ENCODE peak calls at places on chromosomes 16 and 17, in ten cellular contexts. D is foreskin fibroblast, Y is GM12864, B is GM06990, W is Peyer's patch, O is tibial nerve, N is right atrium auricular region, E is osteocyte, V is omental fat pad, T is activated B cell treated with CpG ODN at 0.5 μM for 24 hours. H is an unnamed sample.

GRCh38 chr16:17312100-17312732 is 158.5 kb downstream of the XYLT1 start:
- DNase-seq in D (no peak), Y (no peak), B (no peak), W (peak), O (no peak), N (no peak), E (no peak), V (no peak), T (peak), H (no peak)

GRCh38 chr17:44279586-44280344 is 11.8 kb upstream of the SLC4A1 start:
- DNase-seq in D (peak), Y (peak), B (peak), W (no peak), O (peak), N (peak), E (no peak), V (no peak), T (no peak), H (peak)

GRCh38 chr17:56434610-56435009 is 158.9 kb upstream of the NOG start:
- DNase-seq in D (no peak), Y (no peak), B (no peak), W (no peak), O (no peak), N (no peak), E (no peak), V (no peak), T (no peak), H (no peak)

GRCh38 chr17:41340934-41341861 is 9.4 kb downstream of the KRT33A start:
- DNase-seq in D (no peak), Y (peak), B (no peak), W (no peak), O (no peak), N (no peak), E (no peak), V (no peak), T (no peak), H (no peak)

GRCh38 chr16:69169051-69169450 is 17.9 kb upstream of the SNTB2 start:
- DNase-seq in D (no peak), Y (no peak), B (no peak), W (no peak), O (no peak), N (no peak), E (no peak), V (no peak), T (no peak), H (no peak)

GRCh38 chr16:83676056-83676455 is 131.7 kb upstream of the HSBP1 start:
- DNase-seq in D (no peak), Y (no peak), B (no peak), W (no peak), O (no peak), N (no peak), E (no peak), V (no peak), T (no peak), H (no peak)

GRCh38 chr17:65049085-65049756 is 7.3 kb downstream of the GNA13 start:
- DNase-seq in D (no peak), Y (no peak), B (no peak), W (no peak), O (no peak), N (no peak), E (no peak), V (no peak), T (no peak), H (no peak)

GRCh38 chr17:4304417-4305027 is 40.7 kb upstream of the ANKFY1 start:
- DNase-seq in D (peak), Y (peak), B (peak), W (no peak), O (no peak), N (no peak), E (no peak), V (peak), T (no peak), H (peak)

GRCh38 chr17:4256952-4257351 is 6.8 kb downstream of the ANKFY1 start:
- DNase-seq in D (no peak), Y (no peak), B (no peak), W (no peak), O (no peak), N (no peak), E (no peak), V (no peak), T (no peak), H (no peak)

GRCh38 chr16:68005786-68006286 is 6.6 kb upstream of the DPEP2 start:
- DNase-seq in D (peak), Y (no peak), B (no peak), W (no peak), O (no peak), N (peak), E (no peak), V (no peak), T (no peak), H (no peak)

GRCh38 chr17:76008630-76009425 is 8.2 kb downstream of the CDK3 start:
- DNase-seq in D (no peak), Y (no peak), B (no peak), W (no peak), O (no peak), N (no peak), E (peak), V (no peak), T (no peak), H (no peak)

GRCh38 chr16:27224271-27224737 is 21.0 kb downstream of the KDM8 start:
- DNase-seq in D (no peak), Y (no peak), B (no peak), W (no peak), O (no peak), N (no peak), E (no peak), V (no peak), T (no peak), H (peak)

GRCh38 chr17:64497565-64498035 is 746 bp upstream of the POLG2 start:
- DNase-seq in D (no peak), Y (no peak), B (no peak), W (no peak), O (no peak), N (no peak), E (no peak), V (no peak), T (no peak), H (no peak)

GRCh38 chr17:29292071-29292991 is 1.6 kb downstream of the NUFIP2 start:
- DNase-seq in D (peak), Y (no peak), B (peak), W (peak), O (peak), N (peak), E (peak), V (no peak), T (no peak), H (peak)

DNA sequence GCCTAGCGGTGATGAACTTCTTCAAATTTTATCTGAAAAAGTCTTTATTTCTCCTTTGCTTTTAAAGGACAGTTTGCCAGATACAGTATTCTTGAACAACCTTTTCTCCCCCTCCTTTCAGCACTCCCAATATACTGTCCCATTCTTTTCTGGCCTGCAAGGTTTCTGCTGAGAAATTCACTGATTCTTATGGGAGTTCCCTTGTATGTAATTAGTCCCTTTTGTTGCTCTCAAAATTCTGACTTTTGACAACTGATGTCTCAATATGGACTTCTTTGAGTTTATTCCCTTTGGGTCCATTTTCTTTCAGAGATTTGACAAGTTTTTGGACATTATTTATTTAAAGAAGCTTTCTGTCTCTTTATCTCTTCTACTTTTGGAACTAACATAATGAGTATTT is 39.4 kb downstream of the SDR42E1 start:
- DNase-seq in D (no peak), Y (no peak), B (no peak), W (no peak), O (no peak), N (no peak), E (no peak), V (no peak), T (no peak), H (no peak)
- TF ChIP-seq CTCF in D (no peak), Y (no peak), B (no peak), W (no peak), O (no peak), N (no peak), E (no peak), V (no peak), T (no peak), H (no peak)

DNA sequence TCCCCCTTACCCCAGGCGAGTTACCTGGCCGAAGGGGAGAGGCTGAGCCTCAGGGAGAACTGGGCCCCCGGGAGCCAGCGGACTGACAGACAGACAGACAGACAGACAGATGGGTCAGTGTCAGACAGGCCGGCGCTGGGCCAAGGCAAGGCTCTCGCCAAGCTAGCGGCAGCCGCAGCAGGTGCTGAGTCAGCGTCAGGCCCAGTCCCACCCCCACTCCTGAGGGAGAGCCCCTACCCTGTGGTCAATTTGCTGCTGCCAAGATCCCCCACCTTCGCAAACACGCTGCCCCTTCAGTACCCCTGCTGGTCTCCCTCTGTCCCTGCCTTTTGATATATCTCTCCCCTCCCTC is 1.5 kb downstream of the FGF11 start:
- DNase-seq in D (no peak), Y (no peak), B (peak), W (no peak), O (no peak), N (no peak), E (no peak), V (no peak), T (peak), H (peak)
- TF ChIP-seq CTCF in D (no peak), Y (no peak), B (no peak), W (no peak), O (no peak), N (no peak), E (no peak), V (no peak), T (no peak), H (no peak)

GRCh38 chr16:75074920-75075687 is 41.5 kb downstream of the LDHD start:
- DNase-seq in D (no peak), Y (peak), B (peak), W (no peak), O (no peak), N (no peak), E (no peak), V (no peak), T (peak), H (peak)
- TF ChIP-seq CTCF in D (no peak), Y (no peak), B (peak), W (no peak), O (no peak), N (no peak), E (no peak), V (no peak), T (no peak), H (no peak)

GRCh38 chr17:10050597-10051101 is 145.6 kb upstream of the RCVRN start:
- DNase-seq in D (no peak), Y (peak), B (peak), W (no peak), O (no peak), N (no peak), E (no peak), V (no peak), T (no peak), H (no peak)

GRCh38 chr17:10051112-10051511 is 146.0 kb upstream of the RCVRN start:
- DNase-seq in D (no peak), Y (no peak), B (no peak), W (no peak), O (no peak), N (no peak), E (no peak), V (no peak), T (no peak), H (no peak)

GRCh38 chr17:10055251-10055975 is 143.0 kb downstream of the GAS7 start:
- DNase-seq in D (no peak), Y (no peak), B (no peak), W (no peak), O (no peak), N (no peak), E (no peak), V (no peak), T (no peak), H (no peak)

GRCh38 chr17:10053976-10054551 is 144.3 kb downstream of the GAS7 start:
- DNase-seq in D (no peak), Y (no peak), B (no peak), W (no peak), O (no peak), N (no peak), E (no peak), V (no peak), T (no peak), H (no peak)

DNA sequence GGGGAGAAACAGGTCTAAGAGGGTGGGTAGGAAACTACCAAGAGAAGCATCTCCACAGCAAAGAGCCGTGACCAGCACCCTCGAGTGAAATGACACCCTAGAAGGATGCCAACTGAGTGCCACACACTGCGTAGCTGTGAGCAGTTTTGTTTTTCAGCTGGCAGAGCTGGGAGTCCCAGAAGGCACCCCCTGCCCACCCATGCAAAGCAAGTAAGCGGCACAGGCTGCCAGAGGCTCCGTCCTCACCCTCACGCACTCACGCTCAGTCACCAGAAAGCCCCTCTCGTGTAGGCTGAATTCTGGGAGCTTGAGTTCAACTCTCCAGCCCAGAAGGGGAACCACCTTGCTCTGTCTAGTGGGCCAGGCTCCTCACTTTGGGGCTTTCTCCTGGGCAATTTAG is 146.0 kb downstream of the GAS7 start:
- DNase-seq in D (no peak), Y (no peak), B (peak), W (no peak), O (no peak), N (no peak), E (no peak), V (no peak), T (peak), H (no peak)
- TF ChIP-seq CTCF in D (no peak), Y (no peak), B (no peak), W (no peak), O (no peak), N (no peak), E (no peak), V (no peak), T (no peak), H (no peak)

GRCh38 chr17:60392042-60392844 is at the start of gene USP32:
- DNase-seq in D (peak), Y (peak), B (peak), W (peak), O (peak), N (peak), E (peak), V (peak), T (peak), H (peak)
- TF ChIP-seq CTCF in D (peak), Y (peak), B (peak), W (peak), O (peak), N (no peak), E (peak), V (no peak), T (no peak), H (no peak)

GRCh38 chr17:37410357-37410756 is 3.7 kb downstream of the TADA2A start:
- DNase-seq in D (no peak), Y (no peak), B (no peak), W (no peak), O (no peak), N (no peak), E (no peak), V (no peak), T (no peak), H (no peak)

GRCh38 chr17:37417852-37418251 is 11.2 kb downstream of the TADA2A start:
- DNase-seq in D (peak), Y (no peak), B (no peak), W (no peak), O (no peak), N (no peak), E (no peak), V (no peak), T (no peak), H (no peak)

DNA sequence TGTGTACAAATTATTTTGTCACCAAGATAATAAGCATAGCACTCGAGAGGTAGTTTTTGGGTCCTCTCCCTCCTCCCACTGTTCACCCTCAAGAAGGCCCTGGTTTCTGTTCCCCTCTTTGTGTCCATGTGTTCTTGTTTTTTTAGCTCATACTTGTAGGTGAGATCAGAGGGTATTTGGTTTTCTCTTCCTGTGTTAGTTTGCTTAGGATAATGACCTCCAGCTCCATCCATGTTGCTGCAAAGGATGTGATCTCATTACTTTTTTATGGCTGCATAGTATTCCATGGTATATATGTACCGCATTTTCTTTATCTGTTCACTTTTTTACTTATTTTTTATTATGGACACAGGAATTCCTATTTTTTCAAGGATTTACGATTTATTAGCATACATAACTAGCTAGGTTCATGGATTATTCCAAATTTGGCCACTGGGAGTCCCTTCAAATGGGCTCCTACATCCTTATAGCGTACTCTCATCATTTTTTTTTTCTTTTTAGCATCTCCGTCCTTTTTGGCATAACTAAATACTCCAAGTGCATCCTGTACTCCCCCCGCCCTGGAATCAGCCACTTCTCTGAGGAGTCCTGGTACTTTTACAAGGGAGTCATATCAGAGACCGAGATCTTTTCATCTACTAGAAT is 7.3 kb downstream of the TADA2A start:
- DNase-seq in D (no peak), Y (no peak), B (no peak), W (no peak), O (no peak), N (no peak), E (no peak), V (no peak), T (no peak), H (no peak)
- TF ChIP-seq CTCF in D (peak), Y (peak), B (no peak), W (no peak), O (no peak), N (no peak), E (peak), V (no peak), T (no peak), H (no peak)

GRCh38 chr16:20995711-20996110 is 95.1 kb downstream of the LYRM1 start:
- DNase-seq in D (no peak), Y (no peak), B (no peak), W (no peak), O (no peak), N (no peak), E (peak), V (no peak), T (no peak), H (no peak)

GRCh38 chr16:21005008-21005407 is 104.4 kb downstream of the LYRM1 start:
- DNase-seq in D (no peak), Y (no peak), B (no peak), W (no peak), O (no peak), N (no peak), E (no peak), V (no peak), T (no peak), H (no peak)

GRCh38 chr16:20997147-20997546 is 96.6 kb downstream of the LYRM1 start:
- DNase-seq in D (no peak), Y (no peak), B (no peak), W (no peak), O (no peak), N (no peak), E (peak), V (no peak), T (no peak), H (no peak)

GRCh38 chr16:21001262-21001661 is 100.7 kb downstream of the LYRM1 start:
- DNase-seq in D (peak), Y (no peak), B (no peak), W (no peak), O (no peak), N (no peak), E (no peak), V (no peak), T (no peak), H (peak)
- TF ChIP-seq CTCF in D (peak), Y (peak), B (peak), W (peak), O (no peak), N (no peak), E (peak), V (no peak), T (no peak), H (peak)

GRCh38 chr17:42759982-42760651 is 910 bp upstream of the RAMP2 start:
- DNase-seq in D (no peak), Y (no peak), B (no peak), W (no peak), O (no peak), N (no peak), E (no peak), V (peak), T (no peak), H (peak)

GRCh38 chr17:42766124-42766523 is 5.1 kb downstream of the RAMP2 start:
- DNase-seq in D (no peak), Y (no peak), B (no peak), W (no peak), O (no peak), N (no peak), E (no peak), V (no peak), T (no peak), H (no peak)

GRCh38 chr17:42761638-42762037 is 611 bp downstream of the RAMP2 start:
- DNase-seq in D (no peak), Y (no peak), B (no peak), W (no peak), O (no peak), N (no peak), E (no peak), V (no peak), T (no peak), H (no peak)

GRCh38 chr17:42760652-42761581 is at the start of gene RAMP2:
- DNase-seq in D (no peak), Y (no peak), B (peak), W (no peak), O (no peak), N (no peak), E (peak), V (peak), T (no peak), H (peak)
- TF ChIP-seq CTCF in D (no peak), Y (no peak), B (no peak), W (no peak), O (no peak), N (no peak), E (no peak), V (no peak), T (no peak), H (no peak)